ENCODE peak calls at places on chromosome 15, in ten cellular contexts. One of them, this sample, is unnamed.

GRCh38 chr15:26126070-26126469 is 262.9 kb upstream of the ATP10A start:
- DNase-seq in WERI-Rb-1: no peak
- DNase-seq in fibroblast of pulmonary artery: no peak
- DNase-seq in mesothelial cell of epicardium: no peak
- DNase-seq in glutamatergic neuron: no peak
- DNase-seq in BJ: no peak
- DNase-seq in endothelial cell: no peak
- DNase-seq in neural crest cell: no peak
- DNase-seq in transverse colon: no peak
- DNase-seq in ovary: no peak
- DNase-seq in this sample: no peak

GRCh38 chr15:91992940-91993339 is 139.4 kb downstream of the SLCO3A1 start:
- DNase-seq in WERI-Rb-1: no peak
- DNase-seq in fibroblast of pulmonary artery: no peak
- DNase-seq in mesothelial cell of epicardium: no peak
- DNase-seq in glutamatergic neuron: no peak
- DNase-seq in BJ: no peak
- DNase-seq in endothelial cell: no peak
- DNase-seq in neural crest cell: no peak
- DNase-seq in transverse colon: no peak
- DNase-seq in ovary: no peak
- DNase-seq in this sample: no peak

GRCh38 chr15:44726568-44727461 is 9.5 kb upstream of the TRIM69 start:
- DNase-seq in WERI-Rb-1: no peak
- DNase-seq in fibroblast of pulmonary artery: peak; percentile 93
- DNase-seq in mesothelial cell of epicardium: no peak
- DNase-seq in glutamatergic neuron: no peak
- DNase-seq in BJ: peak; percentile 73
- DNase-seq in endothelial cell: no peak
- DNase-seq in neural crest cell: no peak
- DNase-seq in transverse colon: peak; percentile 78
- DNase-seq in ovary: no peak
- DNase-seq in this sample: peak; percentile 28

GRCh38 chr15:40338921-40339620 is 1.7 kb downstream of the CCDC9B start:
- DNase-seq in WERI-Rb-1: no peak
- DNase-seq in fibroblast of pulmonary artery: peak; percentile 85
- DNase-seq in mesothelial cell of epicardium: no peak
- DNase-seq in glutamatergic neuron: no peak
- DNase-seq in BJ: peak; percentile 43
- DNase-seq in endothelial cell: no peak
- DNase-seq in neural crest cell: no peak
- DNase-seq in transverse colon: peak; percentile 35
- DNase-seq in ovary: no peak
- DNase-seq in this sample: peak; percentile 87

GRCh38 chr15:96359772-96360498 is 29.4 kb downstream of the NR2F2 start:
- DNase-seq in WERI-Rb-1: no peak
- DNase-seq in fibroblast of pulmonary artery: no peak
- DNase-seq in mesothelial cell of epicardium: no peak
- DNase-seq in glutamatergic neuron: peak; percentile 57
- DNase-seq in BJ: no peak
- DNase-seq in endothelial cell: no peak
- DNase-seq in neural crest cell: no peak
- DNase-seq in transverse colon: no peak
- DNase-seq in ovary: peak; percentile 70
- DNase-seq in this sample: peak; percentile 56

GRCh38 chr15:66955871-66956585 is 109.4 kb upstream of the SMAD3 start:
- DNase-seq in WERI-Rb-1: no peak
- DNase-seq in fibroblast of pulmonary artery: peak; percentile 48
- DNase-seq in mesothelial cell of epicardium: no peak
- DNase-seq in glutamatergic neuron: no peak
- DNase-seq in BJ: no peak
- DNase-seq in endothelial cell: no peak
- DNase-seq in neural crest cell: no peak
- DNase-seq in transverse colon: no peak
- DNase-seq in ovary: no peak
- DNase-seq in this sample: peak; percentile 64

GRCh38 chr15:99059010-99059981 is 45.6 kb upstream of the SYNM start:
- DNase-seq in WERI-Rb-1: peak; percentile 49
- DNase-seq in fibroblast of pulmonary artery: peak; percentile 87
- DNase-seq in mesothelial cell of epicardium: peak; percentile 77
- DNase-seq in glutamatergic neuron: peak; percentile 79
- DNase-seq in BJ: peak; percentile 49
- DNase-seq in endothelial cell: peak; percentile 88
- DNase-seq in neural crest cell: peak; percentile 77
- DNase-seq in transverse colon: peak; percentile 71
- DNase-seq in ovary: peak; percentile 91
- DNase-seq in this sample: peak; percentile 81

GRCh38 chr15:73989001-73989798 is 2.9 kb downstream of the STOML1 start:
- DNase-seq in WERI-Rb-1: no peak
- DNase-seq in fibroblast of pulmonary artery: peak; percentile 74
- DNase-seq in mesothelial cell of epicardium: no peak
- DNase-seq in glutamatergic neuron: no peak
- DNase-seq in BJ: no peak
- DNase-seq in endothelial cell: no peak
- DNase-seq in neural crest cell: no peak
- DNase-seq in transverse colon: no peak
- DNase-seq in ovary: no peak
- DNase-seq in this sample: peak; percentile 60

GRCh38 chr15:92527197-92527596 is 128.4 kb downstream of the FAM174B start:
- DNase-seq in WERI-Rb-1: no peak
- DNase-seq in fibroblast of pulmonary artery: no peak
- DNase-seq in mesothelial cell of epicardium: no peak
- DNase-seq in glutamatergic neuron: no peak
- DNase-seq in BJ: no peak
- DNase-seq in endothelial cell: no peak
- DNase-seq in neural crest cell: no peak
- DNase-seq in transverse colon: peak; percentile 9
- DNase-seq in ovary: peak; percentile 21
- DNase-seq in this sample: no peak

GRCh38 chr15:56469484-56469883 is 4.5 kb upstream of the MNS1 start:
- DNase-seq in WERI-Rb-1: no peak
- DNase-seq in fibroblast of pulmonary artery: no peak
- DNase-seq in mesothelial cell of epicardium: no peak
- DNase-seq in glutamatergic neuron: no peak
- DNase-seq in BJ: no peak
- DNase-seq in endothelial cell: no peak
- DNase-seq in neural crest cell: no peak
- DNase-seq in transverse colon: no peak
- DNase-seq in ovary: no peak
- DNase-seq in this sample: no peak

GRCh38 chr15:68408971-68409370 is 23.0 kb downstream of the ITGA11 start:
- DNase-seq in WERI-Rb-1: no peak
- DNase-seq in fibroblast of pulmonary artery: no peak
- DNase-seq in mesothelial cell of epicardium: no peak
- DNase-seq in glutamatergic neuron: no peak
- DNase-seq in BJ: no peak
- DNase-seq in endothelial cell: no peak
- DNase-seq in neural crest cell: no peak
- DNase-seq in transverse colon: no peak
- DNase-seq in ovary: no peak
- DNase-seq in this sample: no peak

GRCh38 chr15:86004061-86004460 is 75.6 kb upstream of the AGBL1 start:
- DNase-seq in WERI-Rb-1: no peak
- DNase-seq in fibroblast of pulmonary artery: no peak
- DNase-seq in mesothelial cell of epicardium: no peak
- DNase-seq in glutamatergic neuron: no peak
- DNase-seq in BJ: no peak
- DNase-seq in endothelial cell: no peak
- DNase-seq in neural crest cell: no peak
- DNase-seq in transverse colon: no peak
- DNase-seq in ovary: no peak
- DNase-seq in this sample: no peak

GRCh38 chr15:98142584-98142983 is 182.1 kb downstream of the ARRDC4 start:
- DNase-seq in WERI-Rb-1: no peak
- DNase-seq in fibroblast of pulmonary artery: no peak
- DNase-seq in mesothelial cell of epicardium: no peak
- DNase-seq in glutamatergic neuron: no peak
- DNase-seq in BJ: no peak
- DNase-seq in endothelial cell: peak; percentile 19
- DNase-seq in neural crest cell: no peak
- DNase-seq in transverse colon: no peak
- DNase-seq in ovary: no peak
- DNase-seq in this sample: no peak

GRCh38 chr15:65096481-65097385 is 18.3 kb downstream of the UBAP1L start:
- DNase-seq in WERI-Rb-1: no peak
- DNase-seq in fibroblast of pulmonary artery: no peak
- DNase-seq in mesothelial cell of epicardium: no peak
- DNase-seq in glutamatergic neuron: no peak
- DNase-seq in BJ: no peak
- DNase-seq in endothelial cell: no peak
- DNase-seq in neural crest cell: no peak
- DNase-seq in transverse colon: no peak
- DNase-seq in ovary: no peak
- DNase-seq in this sample: no peak

DNA sequence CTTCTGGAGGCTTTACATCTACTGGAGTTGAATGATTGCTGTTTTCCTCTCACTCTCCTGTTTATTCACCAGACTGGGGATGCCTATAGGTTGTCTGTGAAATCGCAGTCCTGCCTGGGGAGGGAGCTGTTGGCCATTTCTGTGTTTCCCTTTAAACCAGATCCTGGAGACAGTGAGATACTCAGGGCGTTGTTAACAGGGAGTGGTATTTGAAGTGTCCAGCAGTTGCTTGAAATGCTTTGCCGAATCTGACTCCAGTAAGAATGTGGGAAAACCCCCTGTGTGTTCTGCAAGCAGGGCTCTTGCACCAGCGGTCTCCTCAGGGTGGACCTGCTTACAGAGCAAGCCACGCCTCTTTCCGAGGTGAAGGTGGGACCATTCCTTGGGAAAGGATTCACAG is 4.3 kb upstream of the LRRK1 start:
- DNase-seq in WERI-Rb-1: no peak
- DNase-seq in fibroblast of pulmonary artery: peak; percentile 32
- DNase-seq in mesothelial cell of epicardium: no peak
- DNase-seq in glutamatergic neuron: no peak
- DNase-seq in BJ: no peak
- DNase-seq in endothelial cell: peak; percentile 25
- DNase-seq in neural crest cell: no peak
- DNase-seq in transverse colon: no peak
- DNase-seq in ovary: no peak
- DNase-seq in this sample: no peak
- TF ChIP-seq CTCF in WERI-Rb-1: peak; percentile 36
- TF ChIP-seq CTCF in fibroblast of pulmonary artery: no peak
- TF ChIP-seq CTCF in mesothelial cell of epicardium: no peak
- TF ChIP-seq CTCF in glutamatergic neuron: no peak
- TF ChIP-seq CTCF in BJ: peak; percentile 39
- TF ChIP-seq CTCF in endothelial cell: no peak
- TF ChIP-seq CTCF in neural crest cell: peak; percentile 46
- TF ChIP-seq CTCF in transverse colon: no peak
- TF ChIP-seq CTCF in ovary: no peak
- TF ChIP-seq CTCF in this sample: no peak

DNA sequence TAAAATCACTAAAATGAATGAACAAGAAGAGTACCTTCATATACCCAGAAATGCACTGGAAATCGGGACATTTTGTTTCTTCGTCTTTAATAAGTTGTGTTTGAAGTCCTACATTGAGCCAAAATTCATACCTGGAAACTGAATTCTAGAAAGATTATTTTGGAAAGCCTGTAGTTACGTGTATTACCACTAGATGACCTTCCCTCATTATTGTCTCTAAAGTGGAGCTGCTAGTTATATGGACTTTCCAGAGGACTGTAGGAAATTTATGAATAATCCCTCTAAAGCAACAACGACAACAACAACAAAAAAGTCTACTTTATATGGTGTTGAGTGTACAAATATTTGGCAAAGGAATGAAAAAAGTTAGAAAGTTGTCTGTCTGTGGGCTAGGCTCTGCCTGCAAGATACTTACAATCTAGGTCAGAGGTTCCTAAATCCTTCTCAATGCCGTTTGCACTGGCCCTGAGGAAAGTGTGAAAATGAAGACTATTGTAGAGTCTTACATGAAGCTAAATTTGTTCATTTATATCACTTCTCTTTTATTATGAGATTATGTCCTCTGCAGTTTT is 234.8 kb upstream of the NR2E3 start:
- DNase-seq in WERI-Rb-1: no peak
- DNase-seq in fibroblast of pulmonary artery: peak; percentile 43
- DNase-seq in mesothelial cell of epicardium: no peak
- DNase-seq in glutamatergic neuron: no peak
- DNase-seq in BJ: no peak
- DNase-seq in endothelial cell: no peak
- DNase-seq in neural crest cell: no peak
- DNase-seq in transverse colon: no peak
- DNase-seq in ovary: no peak
- DNase-seq in this sample: no peak
- TF ChIP-seq CTCF in WERI-Rb-1: no peak
- TF ChIP-seq CTCF in fibroblast of pulmonary artery: peak; percentile 72
- TF ChIP-seq CTCF in mesothelial cell of epicardium: peak; percentile 46
- TF ChIP-seq CTCF in glutamatergic neuron: peak; percentile 60
- TF ChIP-seq CTCF in BJ: peak; percentile 62
- TF ChIP-seq CTCF in endothelial cell: peak; percentile 76
- TF ChIP-seq CTCF in neural crest cell: peak; percentile 62
- TF ChIP-seq CTCF in transverse colon: peak; percentile 43
- TF ChIP-seq CTCF in ovary: no peak
- TF ChIP-seq CTCF in this sample: peak; percentile 62

DNA sequence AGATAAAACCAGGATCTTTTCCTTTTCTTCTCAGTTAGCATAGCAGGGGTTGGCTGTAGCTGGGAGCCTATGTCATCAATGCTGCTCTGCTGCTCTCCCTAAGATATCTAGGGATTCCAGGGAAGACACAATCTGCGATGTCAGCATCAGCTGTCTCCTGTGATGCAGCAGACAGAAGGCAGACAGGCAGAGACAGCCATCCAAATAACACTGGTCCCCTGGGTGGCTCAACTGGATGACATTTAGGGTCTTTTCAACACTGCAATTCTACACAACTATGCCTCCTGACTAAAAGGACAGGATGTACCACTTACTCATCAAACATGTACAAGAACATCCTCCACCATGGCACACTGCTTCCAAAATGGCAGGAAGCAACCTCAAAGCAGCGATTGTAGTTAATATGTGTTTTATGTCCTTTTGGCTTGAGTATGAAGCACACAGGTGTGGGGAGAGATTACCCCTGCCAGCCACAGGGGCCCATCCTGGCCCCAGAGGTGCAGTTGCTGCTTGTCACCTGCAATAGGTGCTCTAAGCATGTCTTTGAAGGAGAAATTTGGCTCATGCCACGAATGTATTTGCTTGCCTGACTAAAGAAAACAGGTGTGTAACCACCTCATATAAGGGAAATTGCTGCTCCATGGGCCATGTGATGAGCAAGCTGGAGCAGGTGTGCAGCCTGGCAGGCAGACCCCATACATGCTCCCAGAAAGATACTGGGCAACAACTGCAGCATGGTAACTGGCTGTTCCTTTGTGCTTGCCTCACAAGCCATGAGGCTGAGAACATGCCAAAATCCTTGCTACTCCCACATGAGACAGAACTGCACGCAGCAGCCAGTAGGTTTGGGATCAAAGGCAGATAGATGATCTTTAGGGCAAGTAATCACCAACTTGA is 357.8 kb downstream of the VPS13C start:
- DNase-seq in WERI-Rb-1: no peak
- DNase-seq in fibroblast of pulmonary artery: no peak
- DNase-seq in mesothelial cell of epicardium: no peak
- DNase-seq in glutamatergic neuron: peak; percentile 63
- DNase-seq in BJ: no peak
- DNase-seq in endothelial cell: no peak
- DNase-seq in neural crest cell: no peak
- DNase-seq in transverse colon: no peak
- DNase-seq in ovary: no peak
- DNase-seq in this sample: no peak
- TF ChIP-seq CTCF in WERI-Rb-1: peak; percentile 47
- TF ChIP-seq CTCF in fibroblast of pulmonary artery: no peak
- TF ChIP-seq CTCF in mesothelial cell of epicardium: no peak
- TF ChIP-seq CTCF in glutamatergic neuron: no peak
- TF ChIP-seq CTCF in BJ: no peak
- TF ChIP-seq CTCF in endothelial cell: no peak
- TF ChIP-seq CTCF in neural crest cell: no peak
- TF ChIP-seq CTCF in transverse colon: peak; percentile 6
- TF ChIP-seq CTCF in ovary: no peak
- TF ChIP-seq CTCF in this sample: no peak

GRCh38 chr15:60591491-60592385 is 112.8 kb upstream of the ICE2 start:
- DNase-seq in WERI-Rb-1: no peak
- DNase-seq in fibroblast of pulmonary artery: no peak
- DNase-seq in mesothelial cell of epicardium: peak; percentile 23
- DNase-seq in glutamatergic neuron: peak; percentile 50
- DNase-seq in BJ: no peak
- DNase-seq in endothelial cell: peak; percentile 48
- DNase-seq in neural crest cell: peak; percentile 26
- DNase-seq in transverse colon: peak; percentile 33
- DNase-seq in ovary: peak; percentile 58
- DNase-seq in this sample: peak; percentile 57
- TF ChIP-seq CTCF in WERI-Rb-1: no peak
- TF ChIP-seq CTCF in fibroblast of pulmonary artery: no peak
- TF ChIP-seq CTCF in mesothelial cell of epicardium: no peak
- TF ChIP-seq CTCF in glutamatergic neuron: no peak
- TF ChIP-seq CTCF in BJ: no peak
- TF ChIP-seq CTCF in endothelial cell: no peak
- TF ChIP-seq CTCF in neural crest cell: no peak
- TF ChIP-seq CTCF in transverse colon: no peak
- TF ChIP-seq CTCF in ovary: no peak
- TF ChIP-seq CTCF in this sample: peak; percentile 10

This sample was measured in Calu3.